ENCODE peak calls at places on chromosome 20, in seven cellular contexts. R is activated naive CD8-positive, alpha-beta T cell treated with anti-CD3 and anti-CD28 coated beads, Interleukin-2, amount 50 U/mL, for 24 hours; N is HT1080; D is activated CD4-positive, alpha-beta T cell treated with anti-CD3 and anti-CD28 coated beads for 1 hour; L is Daoy; M is RWPE1; E is Calu3. K is an unnamed sample.

GRCh38 chr20:58342104-58342945 is 32.8 kb downstream of the RAB22A start:
- DNase-seq in N (peak; percentile 76), R (no peak), D (no peak), L (no peak), M (peak; percentile 94), E (no peak), K (no peak)

GRCh38 chr20:4896971-4897497 is 104.3 kb downstream of the SLC23A2 start:
- DNase-seq in N (peak; percentile 15), L (no peak), M (no peak), E (no peak), R (peak; percentile 6), D (no peak), K (no peak)

GRCh38 chr20:37920679-37921322 is 17.9 kb downstream of the VSTM2L start:
- DNase-seq in N (no peak), R (no peak), E (no peak), L (no peak), D (no peak), M (no peak), K (no peak)

GRCh38 chr20:9112541-9113515 is 43.9 kb downstream of the PLCB4 start:
- DNase-seq in D (no peak), L (no peak), N (no peak), R (no peak), M (peak; percentile 9), E (no peak), K (no peak)

GRCh38 chr20:36827541-36828279 is 48.2 kb upstream of the TLDC2 start:
- DNase-seq in E (no peak), R (no peak), N (no peak), M (no peak), D (no peak), L (no peak), K (no peak)

GRCh38 chr20:63979549-63980316 is at the start of gene SAMD10:
- DNase-seq in E (peak; percentile 81), D (peak; percentile 38), N (peak; percentile 52), L (peak; percentile 75), M (no peak), R (peak; percentile 93), K (peak; percentile 80)

GRCh38 chr20:10219452-10219791 is 792 bp downstream of the SNAP25 start:
- DNase-seq in N (peak; percentile 72), L (peak; percentile 77), D (peak; percentile 24), M (peak; percentile 70), R (peak; percentile 75), E (peak; percentile 78), K (peak; percentile 71)

GRCh38 chr20:3563548-3564177 is 92.8 kb downstream of the ATRN start:
- DNase-seq in D (no peak), N (peak; percentile 12), L (peak; percentile 14), M (peak; percentile 33), E (peak; percentile 27), R (no peak), K (no peak)

GRCh38 chr20:53034899-53035298 is 62.7 kb downstream of the TSHZ2 start:
- DNase-seq in E (no peak), D (no peak), N (no peak), L (no peak), M (no peak), R (no peak), K (no peak)

GRCh38 chr20:34402461-34402860 is 39.4 kb downstream of the ITCH start:
- DNase-seq in M (no peak), E (no peak), L (no peak), N (no peak), D (no peak), R (no peak), K (no peak)

GRCh38 chr20:56285496-56285895 is 37.0 kb downstream of the MC3R start:
- DNase-seq in L (no peak), N (peak; percentile 15), E (no peak), M (peak; percentile 57), D (no peak), R (no peak), K (no peak)

GRCh38 chr20:40218296-40218955 is 470.6 kb downstream of the MAFB start:
- DNase-seq in D (no peak), R (no peak), N (no peak), L (no peak), E (no peak), M (no peak), K (peak; percentile 59)

GRCh38 chr20:62552613-62553012 is 76.8 kb upstream of the GATA5 start:
- DNase-seq in M (no peak), D (no peak), N (no peak), E (no peak), L (no peak), R (no peak), K (no peak)

GRCh38 chr20:23125625-23126191 is 39.6 kb upstream of the CD93 start:
- DNase-seq in M (no peak), D (no peak), L (no peak), E (no peak), R (no peak), N (no peak), K (no peak)

GRCh38 chr20:4573564-4574355 is 147.9 kb upstream of the PRND start:
- DNase-seq in R (no peak), N (peak; percentile 92), M (peak; percentile 60), L (peak; percentile 95), E (no peak), D (no peak), K (no peak)

GRCh38 chr20:38218566-38218885 is 42.0 kb downstream of the KIAA1755 start:
- DNase-seq in E (no peak), D (no peak), L (no peak), M (no peak), R (no peak), N (no peak), K (no peak)

GRCh38 chr20:25510202-25510601 is 75.1 kb downstream of the NINL start:
- DNase-seq in N (no peak), R (no peak), D (no peak), E (no peak), M (no peak), L (no peak), K (no peak)

GRCh38 chr20:21780528-21780927 is 75.1 kb downstream of the PAX1 start:
- DNase-seq in R (no peak), N (no peak), D (no peak), M (no peak), L (no peak), E (no peak), K (no peak)

GRCh38 chr20:49810491-49811190 is 2.0 kb upstream of the SLC9A8 start:
- DNase-seq in N (no peak), R (no peak), E (no peak), L (no peak), D (no peak), M (no peak), K (no peak)

GRCh38 chr20:24160563-24161355 is 172.2 kb upstream of the GGTLC1 start:
- DNase-seq in N (peak; percentile 34), D (no peak), M (peak; percentile 41), R (peak; percentile 9), L (no peak), E (peak; percentile 10), K (peak; percentile 47)

GRCh38 chr20:30593572-30593971 is 663.9 kb upstream of the DEFB115 start:
- DNase-seq in N (no peak), E (no peak), D (no peak), L (no peak), M (no peak), R (no peak), K (no peak)

GRCh38 chr20:47795214-47795667 is 10.0 kb upstream of the SULF2 start:
- DNase-seq in M (peak; percentile 66), L (peak; percentile 74), E (peak; percentile 81), N (peak; percentile 76), R (no peak), D (no peak), K (no peak)

GRCh38 chr20:49909499-49910339 is 5.6 kb downstream of the SPATA2 start:
- DNase-seq in E (no peak), N (no peak), D (no peak), M (no peak), L (no peak), R (no peak), K (no peak)

GRCh38 chr20:63896136-63896890 is 1.4 kb downstream of the DNAJC5 start:
- DNase-seq in E (peak; percentile 39), R (peak; percentile 26), D (no peak), N (peak; percentile 36), M (peak; percentile 63), L (peak; percentile 30), K (no peak)